ENCODE peak calls at places on chromosome 10, in six cellular contexts. One of them, this sample, is unnamed.

GRCh38 chr10:4240641-4241197 is 455.7 kb upstream of the KLF6 start:
- DNase-seq in T-helper 22 cell: no peak
- DNase-seq in stimulated activated CD4-positive, alpha-beta T cell treated with anti-CD3 and anti-CD28 coated beads, TNF-alpha, amount 100 ng/mL, for 1 hour: no peak
- DNase-seq in HT1080: peak
- DNase-seq in activated CD4-positive, alpha-beta T cell treated with anti-CD3 and anti-CD28 coated beads, Interleukin-2, amount 50 U/mL, for 1 hour: no peak
- DNase-seq in GM23338: no peak
- DNase-seq in this sample: peak

GRCh38 chr10:37813763-37814162 is 43.6 kb downstream of the ZNF248 start:
- DNase-seq in T-helper 22 cell: no peak
- DNase-seq in activated CD4-positive, alpha-beta T cell treated with anti-CD3 and anti-CD28 coated beads, Interleukin-2, amount 50 U/mL, for 1 hour: no peak
- DNase-seq in GM23338: no peak
- DNase-seq in stimulated activated CD4-positive, alpha-beta T cell treated with anti-CD3 and anti-CD28 coated beads, TNF-alpha, amount 100 ng/mL, for 1 hour: no peak
- DNase-seq in HT1080: no peak
- DNase-seq in this sample: no peak

GRCh38 chr10:98519936-98520335 is 73.2 kb upstream of the HPS1 start:
- DNase-seq in T-helper 22 cell: no peak
- DNase-seq in GM23338: no peak
- DNase-seq in activated CD4-positive, alpha-beta T cell treated with anti-CD3 and anti-CD28 coated beads, Interleukin-2, amount 50 U/mL, for 1 hour: no peak
- DNase-seq in HT1080: no peak
- DNase-seq in stimulated activated CD4-positive, alpha-beta T cell treated with anti-CD3 and anti-CD28 coated beads, TNF-alpha, amount 100 ng/mL, for 1 hour: no peak
- DNase-seq in this sample: no peak

GRCh38 chr10:132572545-132572937 is 35.0 kb downstream of the INPP5A start:
- DNase-seq in HT1080: no peak
- DNase-seq in GM23338: no peak
- DNase-seq in activated CD4-positive, alpha-beta T cell treated with anti-CD3 and anti-CD28 coated beads, Interleukin-2, amount 50 U/mL, for 1 hour: no peak
- DNase-seq in T-helper 22 cell: no peak
- DNase-seq in stimulated activated CD4-positive, alpha-beta T cell treated with anti-CD3 and anti-CD28 coated beads, TNF-alpha, amount 100 ng/mL, for 1 hour: no peak
- DNase-seq in this sample: peak

GRCh38 chr10:100999742-101000601 is at the start of gene LZTS2:
- DNase-seq in stimulated activated CD4-positive, alpha-beta T cell treated with anti-CD3 and anti-CD28 coated beads, TNF-alpha, amount 100 ng/mL, for 1 hour: no peak
- DNase-seq in activated CD4-positive, alpha-beta T cell treated with anti-CD3 and anti-CD28 coated beads, Interleukin-2, amount 50 U/mL, for 1 hour: no peak
- DNase-seq in T-helper 22 cell: no peak
- DNase-seq in GM23338: peak
- DNase-seq in HT1080: peak
- DNase-seq in this sample: peak

GRCh38 chr10:35257057-35257983 is 79.0 kb upstream of the CCNY start:
- DNase-seq in stimulated activated CD4-positive, alpha-beta T cell treated with anti-CD3 and anti-CD28 coated beads, TNF-alpha, amount 100 ng/mL, for 1 hour: no peak
- DNase-seq in activated CD4-positive, alpha-beta T cell treated with anti-CD3 and anti-CD28 coated beads, Interleukin-2, amount 50 U/mL, for 1 hour: no peak
- DNase-seq in GM23338: no peak
- DNase-seq in HT1080: no peak
- DNase-seq in T-helper 22 cell: no peak
- DNase-seq in this sample: no peak

GRCh38 chr10:101695404-101695732 is 398 bp upstream of the FBXW4 start:
- DNase-seq in activated CD4-positive, alpha-beta T cell treated with anti-CD3 and anti-CD28 coated beads, Interleukin-2, amount 50 U/mL, for 1 hour: no peak
- DNase-seq in HT1080: no peak
- DNase-seq in stimulated activated CD4-positive, alpha-beta T cell treated with anti-CD3 and anti-CD28 coated beads, TNF-alpha, amount 100 ng/mL, for 1 hour: no peak
- DNase-seq in T-helper 22 cell: no peak
- DNase-seq in GM23338: no peak
- DNase-seq in this sample: no peak

GRCh38 chr10:58531084-58531695 is 18.5 kb downstream of the BICC1 start:
- DNase-seq in HT1080: peak
- DNase-seq in stimulated activated CD4-positive, alpha-beta T cell treated with anti-CD3 and anti-CD28 coated beads, TNF-alpha, amount 100 ng/mL, for 1 hour: no peak
- DNase-seq in GM23338: peak
- DNase-seq in T-helper 22 cell: no peak
- DNase-seq in activated CD4-positive, alpha-beta T cell treated with anti-CD3 and anti-CD28 coated beads, Interleukin-2, amount 50 U/mL, for 1 hour: peak
- DNase-seq in this sample: peak

GRCh38 chr10:69573056-69573806 is at the start of gene NEUROG3:
- DNase-seq in HT1080: no peak
- DNase-seq in stimulated activated CD4-positive, alpha-beta T cell treated with anti-CD3 and anti-CD28 coated beads, TNF-alpha, amount 100 ng/mL, for 1 hour: no peak
- DNase-seq in activated CD4-positive, alpha-beta T cell treated with anti-CD3 and anti-CD28 coated beads, Interleukin-2, amount 50 U/mL, for 1 hour: no peak
- DNase-seq in T-helper 22 cell: no peak
- DNase-seq in GM23338: peak
- DNase-seq in this sample: no peak

GRCh38 chr10:126839094-126839761 is 66.0 kb upstream of the DOCK1 start:
- DNase-seq in stimulated activated CD4-positive, alpha-beta T cell treated with anti-CD3 and anti-CD28 coated beads, TNF-alpha, amount 100 ng/mL, for 1 hour: no peak
- DNase-seq in HT1080: no peak
- DNase-seq in activated CD4-positive, alpha-beta T cell treated with anti-CD3 and anti-CD28 coated beads, Interleukin-2, amount 50 U/mL, for 1 hour: no peak
- DNase-seq in T-helper 22 cell: no peak
- DNase-seq in GM23338: peak
- DNase-seq in this sample: no peak

GRCh38 chr10:70650751-70651150 is 21.6 kb upstream of the ADAMTS14 start:
- DNase-seq in activated CD4-positive, alpha-beta T cell treated with anti-CD3 and anti-CD28 coated beads, Interleukin-2, amount 50 U/mL, for 1 hour: no peak
- DNase-seq in stimulated activated CD4-positive, alpha-beta T cell treated with anti-CD3 and anti-CD28 coated beads, TNF-alpha, amount 100 ng/mL, for 1 hour: no peak
- DNase-seq in T-helper 22 cell: no peak
- DNase-seq in GM23338: no peak
- DNase-seq in HT1080: no peak
- DNase-seq in this sample: no peak

GRCh38 chr10:96833220-96834001 is 1.3 kb downstream of the LCOR start:
- DNase-seq in T-helper 22 cell: no peak
- DNase-seq in HT1080: no peak
- DNase-seq in GM23338: peak
- DNase-seq in stimulated activated CD4-positive, alpha-beta T cell treated with anti-CD3 and anti-CD28 coated beads, TNF-alpha, amount 100 ng/mL, for 1 hour: no peak
- DNase-seq in activated CD4-positive, alpha-beta T cell treated with anti-CD3 and anti-CD28 coated beads, Interleukin-2, amount 50 U/mL, for 1 hour: no peak
- DNase-seq in this sample: peak

GRCh38 chr10:112562803-112563663 is 116.0 kb downstream of the VTI1A start:
- DNase-seq in HT1080: no peak
- DNase-seq in GM23338: no peak
- DNase-seq in activated CD4-positive, alpha-beta T cell treated with anti-CD3 and anti-CD28 coated beads, Interleukin-2, amount 50 U/mL, for 1 hour: no peak
- DNase-seq in stimulated activated CD4-positive, alpha-beta T cell treated with anti-CD3 and anti-CD28 coated beads, TNF-alpha, amount 100 ng/mL, for 1 hour: no peak
- DNase-seq in T-helper 22 cell: no peak
- DNase-seq in this sample: peak

GRCh38 chr10:6918305-6918704 is 338.2 kb upstream of the PRKCQ start:
- DNase-seq in HT1080: peak
- DNase-seq in stimulated activated CD4-positive, alpha-beta T cell treated with anti-CD3 and anti-CD28 coated beads, TNF-alpha, amount 100 ng/mL, for 1 hour: peak
- DNase-seq in T-helper 22 cell: peak
- DNase-seq in activated CD4-positive, alpha-beta T cell treated with anti-CD3 and anti-CD28 coated beads, Interleukin-2, amount 50 U/mL, for 1 hour: peak
- DNase-seq in GM23338: peak
- DNase-seq in this sample: peak

GRCh38 chr10:5573968-5574641 is 49.3 kb downstream of the CALML3 start:
- DNase-seq in HT1080: no peak
- DNase-seq in activated CD4-positive, alpha-beta T cell treated with anti-CD3 and anti-CD28 coated beads, Interleukin-2, amount 50 U/mL, for 1 hour: no peak
- DNase-seq in stimulated activated CD4-positive, alpha-beta T cell treated with anti-CD3 and anti-CD28 coated beads, TNF-alpha, amount 100 ng/mL, for 1 hour: no peak
- DNase-seq in T-helper 22 cell: no peak
- DNase-seq in GM23338: no peak
- DNase-seq in this sample: peak

GRCh38 chr10:10627414-10627813 is 390.3 kb upstream of the CELF2 start:
- DNase-seq in stimulated activated CD4-positive, alpha-beta T cell treated with anti-CD3 and anti-CD28 coated beads, TNF-alpha, amount 100 ng/mL, for 1 hour: no peak
- DNase-seq in activated CD4-positive, alpha-beta T cell treated with anti-CD3 and anti-CD28 coated beads, Interleukin-2, amount 50 U/mL, for 1 hour: no peak
- DNase-seq in HT1080: no peak
- DNase-seq in GM23338: no peak
- DNase-seq in T-helper 22 cell: no peak
- DNase-seq in this sample: no peak

GRCh38 chr10:31782701-31783100 is 145.9 kb downstream of the ARHGAP12 start:
- DNase-seq in GM23338: no peak
- DNase-seq in activated CD4-positive, alpha-beta T cell treated with anti-CD3 and anti-CD28 coated beads, Interleukin-2, amount 50 U/mL, for 1 hour: no peak
- DNase-seq in T-helper 22 cell: no peak
- DNase-seq in stimulated activated CD4-positive, alpha-beta T cell treated with anti-CD3 and anti-CD28 coated beads, TNF-alpha, amount 100 ng/mL, for 1 hour: no peak
- DNase-seq in HT1080: no peak
- DNase-seq in this sample: peak

GRCh38 chr10:522350-522749 is 167.1 kb downstream of the DIP2C start:
- DNase-seq in stimulated activated CD4-positive, alpha-beta T cell treated with anti-CD3 and anti-CD28 coated beads, TNF-alpha, amount 100 ng/mL, for 1 hour: no peak
- DNase-seq in T-helper 22 cell: no peak
- DNase-seq in HT1080: no peak
- DNase-seq in activated CD4-positive, alpha-beta T cell treated with anti-CD3 and anti-CD28 coated beads, Interleukin-2, amount 50 U/mL, for 1 hour: no peak
- DNase-seq in GM23338: no peak
- DNase-seq in this sample: no peak

GRCh38 chr10:110457851-110458582 is 39.7 kb upstream of the DUSP5 start:
- DNase-seq in GM23338: no peak
- DNase-seq in stimulated activated CD4-positive, alpha-beta T cell treated with anti-CD3 and anti-CD28 coated beads, TNF-alpha, amount 100 ng/mL, for 1 hour: no peak
- DNase-seq in T-helper 22 cell: no peak
- DNase-seq in HT1080: no peak
- DNase-seq in activated CD4-positive, alpha-beta T cell treated with anti-CD3 and anti-CD28 coated beads, Interleukin-2, amount 50 U/mL, for 1 hour: no peak
- DNase-seq in this sample: no peak

GRCh38 chr10:67666416-67667043 is 29.5 kb downstream of the CTNNA3 start:
- DNase-seq in GM23338: peak
- DNase-seq in activated CD4-positive, alpha-beta T cell treated with anti-CD3 and anti-CD28 coated beads, Interleukin-2, amount 50 U/mL, for 1 hour: no peak
- DNase-seq in stimulated activated CD4-positive, alpha-beta T cell treated with anti-CD3 and anti-CD28 coated beads, TNF-alpha, amount 100 ng/mL, for 1 hour: no peak
- DNase-seq in T-helper 22 cell: no peak
- DNase-seq in HT1080: peak
- DNase-seq in this sample: peak

GRCh38 chr10:27865221-27865635 is 119.6 kb upstream of the MKX start:
- DNase-seq in HT1080: peak
- DNase-seq in activated CD4-positive, alpha-beta T cell treated with anti-CD3 and anti-CD28 coated beads, Interleukin-2, amount 50 U/mL, for 1 hour: no peak
- DNase-seq in stimulated activated CD4-positive, alpha-beta T cell treated with anti-CD3 and anti-CD28 coated beads, TNF-alpha, amount 100 ng/mL, for 1 hour: no peak
- DNase-seq in GM23338: no peak
- DNase-seq in T-helper 22 cell: no peak
- DNase-seq in this sample: peak

GRCh38 chr10:45429790-45430189 is 55.8 kb downstream of the ALOX5 start:
- DNase-seq in GM23338: no peak
- DNase-seq in activated CD4-positive, alpha-beta T cell treated with anti-CD3 and anti-CD28 coated beads, Interleukin-2, amount 50 U/mL, for 1 hour: no peak
- DNase-seq in HT1080: no peak
- DNase-seq in T-helper 22 cell: no peak
- DNase-seq in stimulated activated CD4-positive, alpha-beta T cell treated with anti-CD3 and anti-CD28 coated beads, TNF-alpha, amount 100 ng/mL, for 1 hour: no peak
- DNase-seq in this sample: no peak

GRCh38 chr10:78602201-78602917 is 466.4 kb upstream of the ZMIZ1 start:
- DNase-seq in activated CD4-positive, alpha-beta T cell treated with anti-CD3 and anti-CD28 coated beads, Interleukin-2, amount 50 U/mL, for 1 hour: no peak
- DNase-seq in stimulated activated CD4-positive, alpha-beta T cell treated with anti-CD3 and anti-CD28 coated beads, TNF-alpha, amount 100 ng/mL, for 1 hour: no peak
- DNase-seq in HT1080: no peak
- DNase-seq in GM23338: no peak
- DNase-seq in T-helper 22 cell: no peak
- DNase-seq in this sample: no peak

GRCh38 chr10:111486346-111486745 is 409.5 kb downstream of the ADRA2A start:
- DNase-seq in stimulated activated CD4-positive, alpha-beta T cell treated with anti-CD3 and anti-CD28 coated beads, TNF-alpha, amount 100 ng/mL, for 1 hour: no peak
- DNase-seq in activated CD4-positive, alpha-beta T cell treated with anti-CD3 and anti-CD28 coated beads, Interleukin-2, amount 50 U/mL, for 1 hour: no peak
- DNase-seq in GM23338: no peak
- DNase-seq in HT1080: no peak
- DNase-seq in T-helper 22 cell: no peak
- DNase-seq in this sample: no peak

GRCh38 chr10:133000648-133001047 is 58.3 kb upstream of the CFAP46 start:
- DNase-seq in stimulated activated CD4-positive, alpha-beta T cell treated with anti-CD3 and anti-CD28 coated beads, TNF-alpha, amount 100 ng/mL, for 1 hour: no peak
- DNase-seq in activated CD4-positive, alpha-beta T cell treated with anti-CD3 and anti-CD28 coated beads, Interleukin-2, amount 50 U/mL, for 1 hour: no peak
- DNase-seq in GM23338: no peak
- DNase-seq in HT1080: no peak
- DNase-seq in T-helper 22 cell: no peak
- DNase-seq in this sample: no peak

GRCh38 chr10:112955736-112956421 is 5.8 kb downstream of the TCF7L2 start:
- DNase-seq in T-helper 22 cell: no peak
- DNase-seq in stimulated activated CD4-positive, alpha-beta T cell treated with anti-CD3 and anti-CD28 coated beads, TNF-alpha, amount 100 ng/mL, for 1 hour: no peak
- DNase-seq in HT1080: peak
- DNase-seq in GM23338: no peak
- DNase-seq in activated CD4-positive, alpha-beta T cell treated with anti-CD3 and anti-CD28 coated beads, Interleukin-2, amount 50 U/mL, for 1 hour: no peak
- DNase-seq in this sample: peak

GRCh38 chr10:4943821-4944220 is 19.4 kb upstream of the AKR1C1 start:
- DNase-seq in T-helper 22 cell: no peak
- DNase-seq in activated CD4-positive, alpha-beta T cell treated with anti-CD3 and anti-CD28 coated beads, Interleukin-2, amount 50 U/mL, for 1 hour: no peak
- DNase-seq in HT1080: no peak
- DNase-seq in GM23338: no peak
- DNase-seq in stimulated activated CD4-positive, alpha-beta T cell treated with anti-CD3 and anti-CD28 coated beads, TNF-alpha, amount 100 ng/mL, for 1 hour: no peak
- DNase-seq in this sample: no peak

GRCh38 chr10:129385600-129385999 is 81.4 kb upstream of the MGMT start:
- DNase-seq in stimulated activated CD4-positive, alpha-beta T cell treated with anti-CD3 and anti-CD28 coated beads, TNF-alpha, amount 100 ng/mL, for 1 hour: no peak
- DNase-seq in HT1080: no peak
- DNase-seq in T-helper 22 cell: no peak
- DNase-seq in GM23338: no peak
- DNase-seq in activated CD4-positive, alpha-beta T cell treated with anti-CD3 and anti-CD28 coated beads, Interleukin-2, amount 50 U/mL, for 1 hour: no peak
- DNase-seq in this sample: no peak

GRCh38 chr10:50322075-50322474 is 70.8 kb upstream of the ASAH2 start:
- DNase-seq in HT1080: peak
- DNase-seq in stimulated activated CD4-positive, alpha-beta T cell treated with anti-CD3 and anti-CD28 coated beads, TNF-alpha, amount 100 ng/mL, for 1 hour: no peak
- DNase-seq in activated CD4-positive, alpha-beta T cell treated with anti-CD3 and anti-CD28 coated beads, Interleukin-2, amount 50 U/mL, for 1 hour: no peak
- DNase-seq in GM23338: no peak
- DNase-seq in T-helper 22 cell: no peak
- DNase-seq in this sample: peak

GRCh38 chr10:73950569-73950968 is 39.6 kb downstream of the PLAU start:
- DNase-seq in GM23338: peak
- DNase-seq in activated CD4-positive, alpha-beta T cell treated with anti-CD3 and anti-CD28 coated beads, Interleukin-2, amount 50 U/mL, for 1 hour: no peak
- DNase-seq in HT1080: no peak
- DNase-seq in stimulated activated CD4-positive, alpha-beta T cell treated with anti-CD3 and anti-CD28 coated beads, TNF-alpha, amount 100 ng/mL, for 1 hour: no peak
- DNase-seq in T-helper 22 cell: no peak
- DNase-seq in this sample: peak

GRCh38 chr10:91880310-91880709 is 29.0 kb downstream of the FGFBP3 start:
- DNase-seq in HT1080: peak
- DNase-seq in T-helper 22 cell: no peak
- DNase-seq in GM23338: peak
- DNase-seq in activated CD4-positive, alpha-beta T cell treated with anti-CD3 and anti-CD28 coated beads, Interleukin-2, amount 50 U/mL, for 1 hour: no peak
- DNase-seq in stimulated activated CD4-positive, alpha-beta T cell treated with anti-CD3 and anti-CD28 coated beads, TNF-alpha, amount 100 ng/mL, for 1 hour: no peak
- DNase-seq in this sample: peak

GRCh38 chr10:16656886-16657285 is 135.2 kb upstream of the C1QL3 start:
- DNase-seq in activated CD4-positive, alpha-beta T cell treated with anti-CD3 and anti-CD28 coated beads, Interleukin-2, amount 50 U/mL, for 1 hour: no peak
- DNase-seq in HT1080: no peak
- DNase-seq in GM23338: no peak
- DNase-seq in T-helper 22 cell: no peak
- DNase-seq in stimulated activated CD4-positive, alpha-beta T cell treated with anti-CD3 and anti-CD28 coated beads, TNF-alpha, amount 100 ng/mL, for 1 hour: no peak
- DNase-seq in this sample: no peak

GRCh38 chr10:72085166-72085565 is 3.2 kb downstream of the SPOCK2 start:
- DNase-seq in T-helper 22 cell: no peak
- DNase-seq in activated CD4-positive, alpha-beta T cell treated with anti-CD3 and anti-CD28 coated beads, Interleukin-2, amount 50 U/mL, for 1 hour: no peak
- DNase-seq in HT1080: no peak
- DNase-seq in stimulated activated CD4-positive, alpha-beta T cell treated with anti-CD3 and anti-CD28 coated beads, TNF-alpha, amount 100 ng/mL, for 1 hour: no peak
- DNase-seq in GM23338: no peak
- DNase-seq in this sample: no peak

GRCh38 chr10:133511408-133511807 is 15.8 kb upstream of the CYP2E1 start:
- DNase-seq in stimulated activated CD4-positive, alpha-beta T cell treated with anti-CD3 and anti-CD28 coated beads, TNF-alpha, amount 100 ng/mL, for 1 hour: no peak
- DNase-seq in activated CD4-positive, alpha-beta T cell treated with anti-CD3 and anti-CD28 coated beads, Interleukin-2, amount 50 U/mL, for 1 hour: no peak
- DNase-seq in T-helper 22 cell: no peak
- DNase-seq in GM23338: no peak
- DNase-seq in HT1080: no peak
- DNase-seq in this sample: no peak

GRCh38 chr10:49001861-49002675 is 62.4 kb upstream of the LRRC18 start:
- DNase-seq in activated CD4-positive, alpha-beta T cell treated with anti-CD3 and anti-CD28 coated beads, Interleukin-2, amount 50 U/mL, for 1 hour: no peak
- DNase-seq in HT1080: no peak
- DNase-seq in T-helper 22 cell: no peak
- DNase-seq in stimulated activated CD4-positive, alpha-beta T cell treated with anti-CD3 and anti-CD28 coated beads, TNF-alpha, amount 100 ng/mL, for 1 hour: no peak
- DNase-seq in GM23338: no peak
- DNase-seq in this sample: no peak

GRCh38 chr10:112983444-112984056 is 33.5 kb downstream of the TCF7L2 start:
- DNase-seq in T-helper 22 cell: no peak
- DNase-seq in activated CD4-positive, alpha-beta T cell treated with anti-CD3 and anti-CD28 coated beads, Interleukin-2, amount 50 U/mL, for 1 hour: no peak
- DNase-seq in HT1080: no peak
- DNase-seq in stimulated activated CD4-positive, alpha-beta T cell treated with anti-CD3 and anti-CD28 coated beads, TNF-alpha, amount 100 ng/mL, for 1 hour: no peak
- DNase-seq in GM23338: no peak
- DNase-seq in this sample: no peak